ENCODE peak calls at places on chromosomes 7 and 10, in eight cellular contexts. U is Peyer's patch, T is caudate nucleus, J is body of pancreas, W is fibroblast of lung, Z is tibial artery, A is SJSA1, F is stomach. C is an unnamed sample.

GRCh38 chr10:50653142-50653541 is 29.4 kb upstream of the SGMS1 start:
- DNase-seq in U (peak; percentile 56), T (peak; percentile 39), J (peak; percentile 20), W (peak; percentile 63), Z (no peak), A (no peak), F (no peak), C (no peak)

GRCh38 chr10:68955414-68955785 is 570 bp upstream of the DDX21 start:
- DNase-seq in U (no peak), T (peak; percentile 38), J (no peak), W (no peak), Z (no peak), A (no peak), F (no peak), C (no peak)

GRCh38 chr10:23780331-23780730 is 341.5 kb downstream of the OTUD1 start:
- DNase-seq in U (no peak), T (no peak), J (no peak), W (no peak), Z (no peak), A (no peak), F (no peak), C (no peak)

GRCh38 chr7:108002726-108003590 is at the start of gene LAMB1:
- DNase-seq in U (peak; percentile 81), T (peak; percentile 34), J (peak; percentile 66), W (peak; percentile 87), Z (peak; percentile 82), A (peak; percentile 91), F (peak; percentile 63), C (peak; percentile 89)

GRCh38 chr7:157310676-157311185 is 26.1 kb upstream of the DNAJB6 start:
- DNase-seq in U (no peak), T (no peak), J (no peak), W (no peak), Z (no peak), A (peak; percentile 44), F (no peak), C (no peak)

GRCh38 chr10:88616250-88616977 is 29.9 kb downstream of the LIPJ start:
- DNase-seq in U (no peak), T (peak; percentile 9), J (no peak), W (no peak), Z (no peak), A (no peak), F (no peak), C (no peak)

GRCh38 chr10:15188629-15189028 is 20.1 kb upstream of the NMT2 start:
- DNase-seq in U (no peak), T (no peak), J (no peak), W (no peak), Z (no peak), A (no peak), F (no peak), C (no peak)

GRCh38 chr7:135763261-135763660 is 14.6 kb upstream of the FAM180A start:
- DNase-seq in U (no peak), T (no peak), J (no peak), W (no peak), Z (no peak), A (no peak), F (no peak), C (no peak)

GRCh38 chr7:77940647-77941046 is 142.1 kb downstream of the PHTF2 start:
- DNase-seq in U (no peak), T (peak; percentile 18), J (peak; percentile 18), W (peak; percentile 62), Z (no peak), A (no peak), F (no peak), C (no peak)

GRCh38 chr7:98719396-98719795 is 102.3 kb downstream of the NPTX2 start:
- DNase-seq in U (no peak), T (no peak), J (no peak), W (no peak), Z (no peak), A (no peak), F (no peak), C (no peak)

GRCh38 chr10:2861632-2862210 is 205.6 kb upstream of the PFKP start:
- DNase-seq in U (no peak), T (no peak), J (no peak), W (no peak), Z (no peak), A (no peak), F (no peak), C (no peak)

GRCh38 chr10:52499281-52499680 is 185.2 kb downstream of the DKK1 start:
- DNase-seq in U (peak; percentile 49), T (no peak), J (no peak), W (no peak), Z (no peak), A (no peak), F (no peak), C (no peak)

GRCh38 chr7:44976040-44976745 is 2.6 kb downstream of the MYO1G start:
- DNase-seq in U (no peak), T (no peak), J (no peak), W (no peak), Z (no peak), A (no peak), F (no peak), C (no peak)

GRCh38 chr7:44972562-44972961 is 6.3 kb downstream of the MYO1G start:
- DNase-seq in U (peak; percentile 30), T (no peak), J (no peak), W (no peak), Z (no peak), A (no peak), F (no peak), C (no peak)

GRCh38 chr7:44975331-44976039 is 3.3 kb downstream of the MYO1G start:
- DNase-seq in U (no peak), T (no peak), J (no peak), W (no peak), Z (no peak), A (no peak), F (no peak), C (no peak)

GRCh38 chr7:44973610-44974401 is 5.0 kb downstream of the MYO1G start:
- DNase-seq in U (peak; percentile 71), T (peak; percentile 55), J (peak; percentile 65), W (no peak), Z (no peak), A (no peak), F (peak; percentile 60), C (no peak)

GRCh38 chr7:44974549-44974948 is 4.3 kb downstream of the MYO1G start:
- DNase-seq in U (no peak), T (no peak), J (no peak), W (no peak), Z (no peak), A (no peak), F (no peak), C (no peak)
- H3K27ac ChIP-seq in U (no peak overlapping the region), T (no peak overlapping the region), J (no peak overlapping the region), W (no peak overlapping the region), Z (no peak overlapping the region), A (no peak overlapping the region), F (no peak overlapping the region), C (no peak overlapping the region)

DNA sequence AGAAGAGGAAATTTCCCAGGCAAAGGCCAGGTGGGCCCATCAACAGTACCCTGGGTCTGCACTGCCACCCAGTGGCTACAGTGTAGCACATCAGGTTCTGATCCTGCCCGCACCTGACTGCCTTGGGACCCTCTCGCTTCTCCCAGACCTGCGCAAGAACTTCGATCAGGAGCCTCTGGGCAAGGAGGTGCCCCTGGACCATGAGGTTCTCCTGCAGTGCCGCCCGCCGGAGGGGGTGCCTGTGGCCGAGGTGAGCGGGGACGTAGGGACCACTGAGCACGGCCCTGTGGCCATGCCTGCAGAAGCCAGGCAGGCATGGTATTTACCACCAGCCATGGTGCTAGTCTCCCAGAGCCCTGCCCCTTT is 33.9 kb upstream of the SLC29A3 start:
- DNase-seq in U (peak; percentile 66), T (peak; percentile 64), J (peak; percentile 40), W (peak; percentile 37), Z (no peak), A (no peak), F (peak; percentile 44), C (no peak)
- H3K27ac ChIP-seq in U (no peak overlapping the region), T (no peak overlapping the region), J (no peak overlapping the region), W (no peak overlapping the region), Z (no peak overlapping the region), A (no peak overlapping the region), F (no peak overlapping the region), C (no peak overlapping the region)

DNA sequence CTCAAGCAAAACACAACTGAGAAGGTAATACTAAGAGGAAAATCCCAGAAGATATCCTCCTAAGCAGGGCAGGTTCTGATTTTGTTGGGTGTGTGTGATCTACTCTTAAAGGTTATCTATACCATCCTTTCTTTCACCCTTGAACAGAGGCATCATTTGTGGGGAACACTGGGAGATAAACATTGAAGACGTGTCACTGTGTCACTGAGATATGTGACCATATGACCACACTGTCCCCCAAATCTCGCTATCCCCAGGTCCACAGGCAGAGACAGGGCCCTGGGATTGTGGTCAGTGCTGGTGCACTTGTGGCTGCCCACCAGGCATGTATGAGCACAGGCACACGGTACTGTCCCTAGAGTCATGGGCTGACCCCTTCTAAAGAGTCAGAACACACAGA is 30.0 kb downstream of the TECTB start:
- DNase-seq in U (no peak), T (no peak), J (no peak), W (no peak), Z (no peak), A (no peak), F (no peak), C (no peak)
- H3K27ac ChIP-seq in U (no peak overlapping the region), T (no peak overlapping the region), J (no peak overlapping the region), W (no peak overlapping the region), Z (no peak overlapping the region), A (no peak overlapping the region), F (no peak overlapping the region), C (no peak overlapping the region)

GRCh38 chr7:1062296-1063294 is 18.2 kb downstream of the GPR146 start:
- DNase-seq in U (no peak), T (no peak), J (no peak), W (no peak), Z (no peak), A (no peak), F (no peak), C (no peak)

GRCh38 chr7:1061180-1061579 is 16.8 kb downstream of the GPR146 start:
- DNase-seq in U (no peak), T (no peak), J (no peak), W (no peak), Z (no peak), A (no peak), F (no peak), C (no peak)

GRCh38 chr7:1058821-1059199 is 14.5 kb downstream of the GPR146 start:
- DNase-seq in U (no peak), T (peak; percentile 28), J (no peak), W (peak; percentile 70), Z (no peak), A (peak; percentile 79), F (no peak), C (no peak)

GRCh38 chr7:1059200-1060091 is 15.1 kb downstream of the GPR146 start:
- DNase-seq in U (peak; percentile 71), T (no peak), J (peak; percentile 62), W (peak; percentile 24), Z (no peak), A (no peak), F (peak; percentile 74), C (no peak)

DNA sequence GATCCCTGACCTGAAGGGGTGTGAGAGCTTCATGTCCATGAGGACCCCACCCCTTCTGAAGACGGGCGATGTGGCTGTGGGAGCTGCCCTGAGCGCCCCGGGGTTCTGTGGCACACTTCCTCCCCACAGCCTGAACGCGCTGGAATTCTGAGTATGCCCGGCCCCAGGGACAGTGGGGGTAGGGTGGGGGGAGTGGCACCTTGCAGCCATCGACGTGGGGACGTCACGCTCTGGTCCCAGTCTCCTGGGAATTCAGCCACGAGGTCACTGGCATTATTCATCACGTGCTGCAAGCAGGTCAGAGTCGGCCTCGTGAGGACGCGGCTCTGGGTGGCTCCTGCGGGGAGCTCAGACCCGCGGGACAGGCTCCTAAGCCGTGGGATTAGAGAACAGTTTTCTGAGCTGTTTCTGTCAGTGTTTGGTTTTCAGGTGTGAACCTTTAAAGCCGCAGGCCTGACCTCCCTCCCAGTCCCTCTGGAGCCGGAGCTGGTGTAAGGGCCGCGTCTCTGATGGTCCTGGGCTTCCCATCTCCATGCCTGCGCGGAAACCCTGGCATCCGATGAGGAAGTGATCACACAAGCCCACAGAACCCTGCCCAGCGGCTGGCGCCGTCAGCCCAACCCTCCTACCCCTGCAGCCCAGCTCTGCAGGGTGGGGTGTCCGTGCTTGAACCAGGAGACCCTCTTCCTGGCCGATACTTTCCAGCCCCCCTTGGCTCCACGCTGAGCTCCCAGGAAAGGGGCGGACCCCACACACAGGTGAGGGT is 16.2 kb downstream of the GPR146 start:
- DNase-seq in U (no peak), T (no peak), J (peak; percentile 59), W (no peak), Z (peak; percentile 92), A (no peak), F (peak; percentile 82), C (no peak)
- H3K27ac ChIP-seq in U (no peak overlapping the region), T (no peak overlapping the region), J (peak overlapping the region; percentile 65), W (no peak overlapping the region), Z (peak overlapping the region; percentile 58), A (no peak overlapping the region), F (peak overlapping the region; percentile 63), C (peak overlapping the region; percentile 18)